ENCODE peak calls at places on chromosomes 4 and X, in eight cellular contexts. Q is chondrocyte; C is C1 segment of cervical spinal cord; O is mesendoderm; P is kidney epithelial cell; M is H4; I is Jurkat, Clone E6-1; Y is nephron progenitor cell. H is an unnamed sample.

GRCh38 chrX:80423744-80424143 is 3.5 kb downstream of the TENT5D start:
- DNase-seq in Q (no peak), C (no peak), O (no peak), P (no peak), M (no peak), I (no peak), Y (no peak), H (no peak)

GRCh38 chr4:39613093-39613656 is 25.5 kb downstream of the SMIM14 start:
- DNase-seq in Q (no peak), C (no peak), O (no peak), P (no peak), M (peak), I (no peak), Y (no peak), H (peak)

GRCh38 chr4:47837582-47838294 is at the start of gene CORIN:
- DNase-seq in Q (peak), C (no peak), O (peak), P (no peak), M (no peak), I (no peak), Y (peak), H (no peak)

GRCh38 chr4:109433281-109434006 is at the start of gene SEC24B:
- DNase-seq in Q (peak), C (peak), O (peak), P (no peak), M (peak), I (peak), Y (peak), H (peak)

GRCh38 chrX:105190252-105190853 is 30.1 kb downstream of the TEX13A start:
- DNase-seq in Q (no peak), C (no peak), O (peak), P (no peak), M (peak), I (peak), Y (peak), H (peak)

GRCh38 chrX:134406230-134406794 is 53.7 kb upstream of the HPRT1 start:
- DNase-seq in Q (no peak), C (no peak), O (peak), P (no peak), M (no peak), I (no peak), Y (no peak), H (no peak)

GRCh38 chr4:83917572-83917971 is 381.7 kb downstream of the GPAT3 start:
- DNase-seq in Q (no peak), C (no peak), O (peak), P (no peak), M (peak), I (no peak), Y (no peak), H (no peak)

GRCh38 chrX:12434493-12434892 is 296.2 kb downstream of the FRMPD4 start:
- DNase-seq in Q (no peak), C (no peak), O (peak), P (no peak), M (no peak), I (no peak), Y (no peak), H (no peak)

GRCh38 chr4:40992472-40993298 is 221.7 kb downstream of the APBB2 start:
- DNase-seq in Q (no peak), C (no peak), O (no peak), P (peak), M (peak), I (no peak), Y (no peak), H (peak)

GRCh38 chrX:20265221-20265725 is 1.4 kb downstream of the RPS6KA3 start:
- DNase-seq in Q (no peak), C (peak), O (peak), P (peak), M (peak), I (no peak), Y (peak), H (peak)